ENCODE peak calls at places on chromosomes 5 and 9, in nine cellular contexts. G is stimulated activated CD4-positive, alpha-beta T cell treated with anti-CD3 and anti-CD28 coated beads, Interleukin-2, amount 100 ng/mL, for 24 hours; W is MCF 10A; R is mucosa of descending colon; H is left ventricle myocardium inferior; J is foreskin fibroblast; O is NCI-H1417; U is dorsolateral prefrontal cortex; K is NCI-H2171 treated with DMSO at 0.1 percent for 48 hours. Y is an unnamed sample.
A peak's percentile ranks its signal among the peaks of the same experiment; 100 is the strongest.

GRCh38 chr9:106481003-106481614 is 381.9 kb upstream of the ZNF462 start:
- DNase-seq in G (no peak), W (no peak), R (no peak), H (no peak), J (no peak), O (no peak), U (no peak), K (no peak), Y (no peak)

GRCh38 chr5:97089149-97089801 is 53.1 kb downstream of the LIX1 start:
- DNase-seq in G (no peak), W (no peak), R (no peak), H (no peak), J (no peak), O (no peak), U (no peak), K (no peak), Y (no peak)

GRCh38 chr9:136051568-136052432 is 43.3 kb downstream of the NACC2 start:
- DNase-seq in G (peak; percentile 33), W (peak; percentile 97), R (peak; percentile 86), H (peak; percentile 56), J (peak; percentile 91), O (peak; percentile 84), U (peak; percentile 90), K (peak; percentile 79), Y (peak; percentile 81)

GRCh38 chr5:174601937-174602336 is 122.4 kb upstream of the MSX2 start:
- DNase-seq in G (no peak), W (no peak), R (no peak), H (no peak), J (no peak), O (no peak), U (no peak), K (no peak), Y (no peak)

GRCh38 chr5:157607371-157608161 is 32.0 kb upstream of the ADAM19 start:
- DNase-seq in G (peak; percentile 66), W (peak; percentile 85), R (no peak), H (no peak), J (peak; percentile 33), O (no peak), U (no peak), K (no peak), Y (no peak)

GRCh38 chr9:132498811-132499210 is 83.6 kb upstream of the BARHL1 start:
- DNase-seq in G (no peak), W (no peak), R (no peak), H (no peak), J (peak; percentile 9), O (no peak), U (no peak), K (no peak), Y (no peak)

GRCh38 chr9:105967798-105968197 is 273.5 kb downstream of the TMEM38B start:
- DNase-seq in G (no peak), W (no peak), R (no peak), H (no peak), J (no peak), O (no peak), U (no peak), K (no peak), Y (no peak)

GRCh38 chr9:38622083-38622674 is 1.8 kb upstream of the ANKRD18A start:
- DNase-seq in G (peak; percentile 26), W (peak; percentile 60), R (peak; percentile 37), H (no peak), J (no peak), O (peak; percentile 67), U (peak; percentile 31), K (peak; percentile 55), Y (peak; percentile 33)

GRCh38 chr5:109855056-109855455 is 165.3 kb downstream of the MAN2A1 start:
- DNase-seq in G (no peak), W (no peak), R (no peak), H (no peak), J (no peak), O (no peak), U (no peak), K (no peak), Y (no peak)

GRCh38 chr5:139710370-139711066 is 62.4 kb downstream of the CXXC5 start:
- DNase-seq in G (peak; percentile 55), W (no peak), R (peak; percentile 41), H (peak; percentile 43), J (no peak), O (peak; percentile 71), U (peak; percentile 48), K (peak; percentile 76), Y (peak; percentile 59)

GRCh38 chr9:108039491-108039890 is 549.9 kb upstream of the KLF4 start:
- DNase-seq in G (no peak), W (peak; percentile 43), R (no peak), H (no peak), J (no peak), O (no peak), U (no peak), K (no peak), Y (no peak)

GRCh38 chr5:53334431-53334941 is 145.9 kb upstream of the FST start:
- DNase-seq in G (no peak), W (peak; percentile 86), R (no peak), H (no peak), J (peak; percentile 65), O (no peak), U (no peak), K (no peak), Y (no peak)

GRCh38 chr5:139745800-139746690 is 49.6 kb upstream of the PSD2 start:
- DNase-seq in G (peak; percentile 37), W (peak; percentile 90), R (peak; percentile 63), H (peak; percentile 56), J (peak; percentile 65), O (peak; percentile 56), U (peak; percentile 89), K (peak; percentile 82), Y (peak; percentile 68)

GRCh38 chr9:98869078-98869745 is 61.7 kb downstream of the GALNT12 start:
- DNase-seq in G (no peak), W (no peak), R (no peak), H (no peak), J (no peak), O (no peak), U (no peak), K (no peak), Y (no peak)

GRCh38 chr5:103450333-103451061 is 112.1 kb downstream of the NUDT12 start:
- DNase-seq in G (no peak), W (peak; percentile 29), R (no peak), H (no peak), J (peak; percentile 74), O (no peak), U (peak; percentile 13), K (no peak), Y (no peak)

GRCh38 chr5:111626473-111627166 is 114.3 kb upstream of the STARD4 start:
- DNase-seq in G (no peak), W (no peak), R (no peak), H (no peak), J (no peak), O (no peak), U (no peak), K (no peak), Y (no peak)

GRCh38 chr5:126544087-126544740 is 50.8 kb downstream of the ALDH7A1 start:
- DNase-seq in G (peak; percentile 40), W (peak; percentile 60), R (peak; percentile 61), H (no peak), J (peak; percentile 28), O (peak; percentile 2), U (peak; percentile 54), K (peak; percentile 7), Y (peak; percentile 21)

GRCh38 chr9:87562062-87562461 is 64.4 kb downstream of the DAPK1 start:
- DNase-seq in G (no peak), W (no peak), R (no peak), H (no peak), J (no peak), O (no peak), U (no peak), K (no peak), Y (no peak)

GRCh38 chr9:84785766-84786547 is 116.4 kb downstream of the NTRK2 start:
- DNase-seq in G (no peak), W (no peak), R (no peak), H (no peak), J (no peak), O (no peak), U (no peak), K (no peak), Y (no peak)

GRCh38 chr9:21994526-21994995 is at the start of gene CDKN2B-AS1:
- DNase-seq in G (peak; percentile 49), W (no peak), R (peak; percentile 58), H (no peak), J (no peak), O (no peak), U (peak; percentile 40), K (peak; percentile 89), Y (no peak)

GRCh38 chr9:111945216-111945615 is 48.6 kb downstream of the UGCG start:
- DNase-seq in G (peak; percentile 32), W (no peak), R (no peak), H (no peak), J (peak; percentile 54), O (no peak), U (no peak), K (no peak), Y (no peak)

GRCh38 chr5:79868271-79868670 is 122.8 kb downstream of the MTX3 start:
- DNase-seq in G (no peak), W (no peak), R (no peak), H (no peak), J (no peak), O (no peak), U (no peak), K (no peak), Y (no peak)

GRCh38 chr5:62576570-62577172 is 1.9 kb upstream of the LRRC70 start:
- DNase-seq in G (no peak), W (no peak), R (no peak), H (no peak), J (no peak), O (no peak), U (no peak), K (no peak), Y (no peak)

GRCh38 chr5:64869419-64869818 is 100.7 kb downstream of the CWC27 start:
- DNase-seq in G (no peak), W (peak; percentile 45), R (no peak), H (no peak), J (peak; percentile 70), O (no peak), U (no peak), K (no peak), Y (no peak)

GRCh38 chr9:8186553-8186952 is 387.0 kb upstream of the DMAC1 start:
- DNase-seq in G (no peak), W (no peak), R (no peak), H (no peak), J (no peak), O (no peak), U (no peak), K (no peak), Y (no peak)

GRCh38 chr5:66757219-66757833 is 161.1 kb downstream of the MAST4 start:
- DNase-seq in G (peak; percentile 34), W (peak; percentile 68), R (peak; percentile 81), H (no peak), J (peak; percentile 36), O (peak; percentile 31), U (peak; percentile 63), K (peak; percentile 42), Y (no peak)

GRCh38 chr9:4214506-4214905 is 85.4 kb downstream of the GLIS3 start:
- DNase-seq in G (no peak), W (no peak), R (no peak), H (no peak), J (no peak), O (no peak), U (no peak), K (no peak), Y (no peak)

GRCh38 chr9:82456621-82457020 is 468.0 kb downstream of the SPATA31D1 start:
- DNase-seq in G (no peak), W (peak; percentile 15), R (no peak), H (no peak), J (peak; percentile 56), O (no peak), U (no peak), K (no peak), Y (no peak)

GRCh38 chr5:62596691-62597090 is 18.1 kb downstream of the LRRC70 start:
- DNase-seq in G (no peak), W (no peak), R (no peak), H (no peak), J (peak; percentile 5), O (no peak), U (no peak), K (no peak), Y (no peak)

GRCh38 chr5:38291355-38291754 is 33.0 kb downstream of the EGFLAM start:
- DNase-seq in G (no peak), W (peak; percentile 33), R (no peak), H (no peak), J (no peak), O (peak; percentile 10), U (no peak), K (peak; percentile 99), Y (no peak)

GRCh38 chr9:68979538-68980314 is 34.2 kb downstream of the PRKACG start:
- DNase-seq in G (peak; percentile 30), W (no peak), R (no peak), H (peak; percentile 58), J (no peak), O (peak; percentile 21), U (peak; percentile 30), K (no peak), Y (no peak)

Y was measured in caudate nucleus.